ENCODE peak calls at places on chromosomes 7 and 10, in ten cellular contexts. W is T-helper 9 cell; B is stimulated activated CD8-positive, alpha-beta memory T cell treated with anti-CD3 and anti-CD28 coated beads, Interleukin-7, amount 100 ng/mL, for 24 hours; R is right cardiac atrium; I is caudate nucleus; N is COR-L47; Y is lower lobe of right lung; G is anterior cingulate cortex; X is activated CD4-positive, alpha-beta T cell treated with anti-CD3 and anti-CD28 coated beads for 36 hours; S is A549. Z is an unnamed sample.

GRCh38 chr10:125692932-125693847 is 10.2 kb upstream of the TEX36 start:
- DNase-seq in B (no peak), N (no peak), W (no peak), Y (no peak), S (no peak), X (no peak), G (no peak), I (no peak), R (no peak), Z (no peak)

GRCh38 chr10:33010132-33011037 is 52.4 kb upstream of the ITGB1 start:
- DNase-seq in G (no peak), R (no peak), B (no peak), N (no peak), S (peak), Y (no peak), I (no peak), W (peak), X (peak), Z (no peak)

GRCh38 chr10:33353853-33354252 is 19.4 kb upstream of the NRP1 start:
- DNase-seq in R (no peak), B (no peak), N (no peak), G (no peak), Y (no peak), I (no peak), S (no peak), X (no peak), W (no peak), Z (no peak)

GRCh38 chr10:125868372-125868975 is 12.6 kb downstream of the DHX32 start:
- DNase-seq in N (no peak), X (peak), W (no peak), G (no peak), I (no peak), R (no peak), S (peak), Y (no peak), B (no peak), Z (no peak)

GRCh38 chr10:91901784-91902677 is 7.3 kb downstream of the FGFBP3 start:
- DNase-seq in Y (no peak), N (no peak), R (no peak), W (no peak), S (peak), X (peak), B (no peak), G (peak), I (no peak), Z (no peak)

GRCh38 chr7:40133561-40134427 is 628 bp downstream of the MPLKIP start:
- DNase-seq in X (no peak), N (no peak), G (no peak), W (no peak), B (no peak), I (no peak), Y (no peak), R (no peak), S (peak), Z (no peak)

GRCh38 chr10:4775808-4776207 is 50.2 kb upstream of the AKR1E2 start:
- DNase-seq in Y (no peak), N (no peak), W (no peak), R (no peak), B (no peak), I (no peak), X (no peak), S (peak), G (no peak), Z (no peak)

GRCh38 chr7:123867220-123867619 is 22.3 kb downstream of the HYAL4 start:
- DNase-seq in B (no peak), I (no peak), N (no peak), X (no peak), R (no peak), W (no peak), Y (no peak), S (no peak), G (no peak), Z (no peak)

GRCh38 chr10:45424668-45425404 is 50.8 kb downstream of the ALOX5 start:
- DNase-seq in Y (no peak), S (no peak), I (no peak), W (no peak), G (no peak), X (no peak), R (no peak), N (no peak), B (no peak), Z (no peak)

GRCh38 chr10:1170867-1171180 is 114.6 kb downstream of the WDR37 start:
- DNase-seq in N (no peak), G (no peak), W (no peak), Y (no peak), R (no peak), X (no peak), S (no peak), I (no peak), B (no peak), Z (no peak)

Z was measured in NCI-H2081 treated with DMSO at 0.1 percent for 48 hours.